ENCODE peak calls at places on chromosomes 6 and 20, in eight cellular contexts. Q, N, E, I, S, K, Y and J are unnamed samples.

GRCh38 chr6:34130870-34131269 is 15.0 kb downstream of the GRM4 start:
- DNase-seq in Q (no peak), N (no peak), E (no peak), I (no peak), S (no peak), K (no peak), Y (no peak), J (no peak)

GRCh38 chr6:1527098-1527497 is 82.6 kb upstream of the FOXC1 start:
- DNase-seq in Q (peak), N (peak), E (peak), I (peak), S (peak), K (no peak), Y (no peak), J (peak)

GRCh38 chr6:97085772-97086171 is 161.2 kb downstream of the KLHL32 start:
- DNase-seq in Q (no peak), N (peak), E (no peak), I (no peak), S (peak), K (no peak), Y (no peak), J (no peak)

GRCh38 chr6:135586388-135586787 is 88.8 kb upstream of the AHI1 start:
- DNase-seq in Q (no peak), N (no peak), E (no peak), I (no peak), S (no peak), K (no peak), Y (no peak), J (no peak)

GRCh38 chr6:37038297-37039198 is 33.1 kb downstream of the FGD2 start:
- DNase-seq in Q (no peak), N (peak), E (peak), I (no peak), S (peak), K (no peak), Y (no peak), J (no peak)

GRCh38 chr20:46600286-46600752 is 49.9 kb upstream of the OCSTAMP start:
- DNase-seq in Q (no peak), N (no peak), E (no peak), I (no peak), S (no peak), K (no peak), Y (no peak), J (no peak)

GRCh38 chr6:163338671-163339405 is 75.7 kb upstream of the QKI start:
- DNase-seq in Q (no peak), N (no peak), E (peak), I (no peak), S (no peak), K (no peak), Y (no peak), J (peak)

GRCh38 chr20:4671015-4671414 is 50.7 kb upstream of the PRND start:
- DNase-seq in Q (no peak), N (no peak), E (no peak), I (no peak), S (no peak), K (no peak), Y (no peak), J (no peak)

GRCh38 chr6:111521497-111522275 is 38.7 kb upstream of the REV3L start:
- DNase-seq in Q (no peak), N (no peak), E (no peak), I (no peak), S (peak), K (no peak), Y (no peak), J (no peak)